ENCODE peak calls at places on chromosomes 7 and 10, in five cellular contexts. One of them, this sample, is unnamed.

GRCh38 chr10:103605359-103606156 is 112.1 kb downstream of the NEURL1 start:
- DNase-seq in tibial nerve: peak
- DNase-seq in cardiac muscle cell: no peak
- DNase-seq in A549: peak
- DNase-seq in Peyer's patch: peak
- DNase-seq in this sample: no peak

GRCh38 chr7:70612811-70613210 is 519.1 kb upstream of the GALNT17 start:
- DNase-seq in tibial nerve: no peak
- DNase-seq in cardiac muscle cell: no peak
- DNase-seq in A549: no peak
- DNase-seq in Peyer's patch: no peak
- DNase-seq in this sample: no peak

GRCh38 chr7:1558841-1559625 is 3.0 kb upstream of the TMEM184A start:
- DNase-seq in tibial nerve: no peak
- DNase-seq in cardiac muscle cell: no peak
- DNase-seq in A549: no peak
- DNase-seq in Peyer's patch: no peak
- DNase-seq in this sample: peak

GRCh38 chr7:82442492-82443043 is 1.0 kb downstream of the CACNA2D1 start:
- DNase-seq in tibial nerve: no peak
- DNase-seq in cardiac muscle cell: peak
- DNase-seq in A549: peak
- DNase-seq in Peyer's patch: no peak
- DNase-seq in this sample: peak

GRCh38 chr10:75352650-75353049 is 48.9 kb downstream of the ZNF503 start:
- DNase-seq in tibial nerve: no peak
- DNase-seq in cardiac muscle cell: no peak
- DNase-seq in A549: no peak
- DNase-seq in Peyer's patch: peak
- DNase-seq in this sample: no peak

GRCh38 chr7:22786290-22786932 is 36.2 kb downstream of the TOMM7 start:
- DNase-seq in tibial nerve: no peak
- DNase-seq in cardiac muscle cell: no peak
- DNase-seq in A549: peak
- DNase-seq in Peyer's patch: no peak
- DNase-seq in this sample: no peak

GRCh38 chr7:23469150-23469960 is 936 bp downstream of the IGF2BP3 start:
- DNase-seq in tibial nerve: no peak
- DNase-seq in cardiac muscle cell: peak
- DNase-seq in A549: peak
- DNase-seq in Peyer's patch: no peak
- DNase-seq in this sample: no peak

GRCh38 chr10:16717617-16718395 is 99.4 kb downstream of the RSU1 start:
- DNase-seq in tibial nerve: no peak
- DNase-seq in cardiac muscle cell: no peak
- DNase-seq in A549: no peak
- DNase-seq in Peyer's patch: no peak
- DNase-seq in this sample: no peak

GRCh38 chr10:60975716-60976115 is 31.7 kb upstream of the RHOBTB1 start:
- DNase-seq in tibial nerve: no peak
- DNase-seq in cardiac muscle cell: no peak
- DNase-seq in A549: no peak
- DNase-seq in Peyer's patch: no peak
- DNase-seq in this sample: no peak

GRCh38 chr10:10865913-10866312 is 151.8 kb upstream of the CELF2 start:
- DNase-seq in tibial nerve: no peak
- DNase-seq in cardiac muscle cell: no peak
- DNase-seq in A549: no peak
- DNase-seq in Peyer's patch: no peak
- DNase-seq in this sample: no peak

GRCh38 chr7:117273325-117274292 is 49.2 kb downstream of the WNT2 start:
- DNase-seq in tibial nerve: no peak
- DNase-seq in cardiac muscle cell: peak
- DNase-seq in A549: no peak
- DNase-seq in Peyer's patch: no peak
- DNase-seq in this sample: no peak

GRCh38 chr10:4676566-4676965 is 149.4 kb upstream of the AKR1E2 start:
- DNase-seq in tibial nerve: no peak
- DNase-seq in cardiac muscle cell: no peak
- DNase-seq in A549: no peak
- DNase-seq in Peyer's patch: no peak
- DNase-seq in this sample: no peak

GRCh38 chr7:43750016-43750887 is 8.2 kb upstream of the BLVRA start:
- DNase-seq in tibial nerve: no peak
- DNase-seq in cardiac muscle cell: no peak
- DNase-seq in A549: no peak
- DNase-seq in Peyer's patch: no peak
- DNase-seq in this sample: no peak

GRCh38 chr10:47353351-47353750 is 5.2 kb downstream of the RBP3 start:
- DNase-seq in tibial nerve: no peak
- DNase-seq in cardiac muscle cell: no peak
- DNase-seq in A549: no peak
- DNase-seq in Peyer's patch: no peak
- DNase-seq in this sample: peak

GRCh38 chr7:44549457-44549856 is 8.3 kb upstream of the NPC1L1 start:
- DNase-seq in tibial nerve: no peak
- DNase-seq in cardiac muscle cell: no peak
- DNase-seq in A549: no peak
- DNase-seq in Peyer's patch: no peak
- DNase-seq in this sample: no peak

GRCh38 chr10:1358860-1359598 is 302.8 kb downstream of the WDR37 start:
- DNase-seq in tibial nerve: no peak
- DNase-seq in cardiac muscle cell: no peak
- DNase-seq in A549: no peak
- DNase-seq in Peyer's patch: no peak
- DNase-seq in this sample: no peak

GRCh38 chr7:10940748-10941358 is 32.8 kb upstream of the PHF14 start:
- DNase-seq in tibial nerve: no peak
- DNase-seq in cardiac muscle cell: no peak
- DNase-seq in A549: no peak
- DNase-seq in Peyer's patch: peak
- DNase-seq in this sample: no peak

GRCh38 chr10:74748632-74749031 is 77.8 kb upstream of the KAT6B start:
- DNase-seq in tibial nerve: no peak
- DNase-seq in cardiac muscle cell: no peak
- DNase-seq in A549: no peak
- DNase-seq in Peyer's patch: no peak
- DNase-seq in this sample: no peak

GRCh38 chr10:93462881-93463280 is 19.3 kb downstream of the MYOF start:
- DNase-seq in tibial nerve: no peak
- DNase-seq in cardiac muscle cell: no peak
- DNase-seq in A549: peak
- DNase-seq in Peyer's patch: no peak
- DNase-seq in this sample: no peak

DNA sequence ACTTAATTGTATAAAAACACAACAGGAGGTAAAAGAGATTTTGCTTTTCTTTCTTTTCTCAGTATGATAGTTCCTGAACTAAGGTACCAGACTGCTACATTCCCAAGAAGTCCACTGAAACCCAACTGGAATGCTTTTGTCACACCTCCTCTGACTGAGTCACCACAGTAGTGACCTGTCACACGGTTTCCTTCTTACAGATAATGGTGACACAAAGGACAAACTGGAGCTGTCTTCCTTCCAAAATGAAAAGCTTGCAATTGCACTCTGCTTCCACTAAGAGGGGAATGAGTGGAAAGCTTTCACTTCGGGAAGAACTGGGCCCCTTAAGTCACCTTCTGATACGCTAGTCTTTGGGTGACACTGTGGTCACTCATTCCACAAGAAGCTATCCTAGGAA is 122.2 kb downstream of the KMT2E start:
- DNase-seq in tibial nerve: no peak
- DNase-seq in cardiac muscle cell: peak
- DNase-seq in A549: no peak
- DNase-seq in Peyer's patch: no peak
- DNase-seq in this sample: no peak
- TF ChIP-seq CTCF in tibial nerve: no peak
- TF ChIP-seq CTCF in cardiac muscle cell: peak
- TF ChIP-seq CTCF in A549: no peak
- TF ChIP-seq CTCF in Peyer's patch: no peak
- TF ChIP-seq CTCF in this sample: no peak

GRCh38 chr7:50261593-50261992 is 42.9 kb upstream of the IKZF1 start:
- DNase-seq in tibial nerve: no peak
- DNase-seq in cardiac muscle cell: no peak
- DNase-seq in A549: no peak
- DNase-seq in Peyer's patch: no peak
- DNase-seq in this sample: no peak
- H3K27ac ChIP-seq in tibial nerve: no peak
- H3K27ac ChIP-seq in cardiac muscle cell: no peak
- H3K27ac ChIP-seq in A549: no peak
- H3K27ac ChIP-seq in Peyer's patch: peak
- H3K27ac ChIP-seq in this sample: no peak

DNA sequence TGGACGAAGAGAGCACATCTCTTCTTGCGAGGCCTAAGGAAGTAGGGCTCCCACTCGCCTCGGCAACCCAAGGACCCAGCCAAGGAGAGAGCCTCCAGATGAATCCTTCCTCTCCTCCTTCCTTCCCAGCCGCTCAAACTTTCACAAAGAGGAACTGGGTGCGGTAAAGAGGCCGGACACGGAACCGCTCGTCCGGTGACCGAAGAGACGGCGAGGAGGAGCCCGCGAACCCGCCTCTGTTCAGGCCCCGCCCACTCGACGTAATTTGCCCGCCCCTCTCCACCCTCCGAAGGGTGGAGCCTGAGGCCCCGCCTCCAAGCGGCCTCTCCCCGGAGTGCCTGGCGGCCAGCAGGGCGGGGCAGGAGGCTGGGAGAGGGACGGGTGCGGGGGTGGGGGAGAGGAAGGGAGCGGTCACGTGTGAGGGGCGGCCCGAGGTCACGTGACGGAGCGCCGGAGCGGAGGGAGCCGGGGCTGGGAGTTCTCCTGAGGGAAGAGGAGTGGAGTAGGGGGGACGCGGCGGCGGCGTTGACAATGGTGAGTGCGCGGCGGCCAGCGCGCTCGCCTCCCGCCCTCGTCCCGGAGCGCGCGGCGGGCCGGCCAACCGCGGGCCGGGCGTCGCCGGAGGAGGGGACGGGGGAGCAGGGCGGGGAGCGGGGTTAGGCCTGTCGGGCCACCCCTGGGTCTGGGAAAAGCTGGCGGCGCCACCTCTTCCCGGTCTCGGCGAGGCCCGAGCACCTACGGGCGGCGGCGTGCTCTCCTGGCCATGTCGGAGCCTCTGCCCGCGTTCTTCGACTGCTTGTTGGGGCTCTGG is at the start of gene VPS26A:
- DNase-seq in tibial nerve: peak
- DNase-seq in cardiac muscle cell: peak
- DNase-seq in A549: peak
- DNase-seq in Peyer's patch: peak
- DNase-seq in this sample: peak
- TF ChIP-seq CTCF in tibial nerve: peak
- TF ChIP-seq CTCF in cardiac muscle cell: no peak
- TF ChIP-seq CTCF in A549: peak
- TF ChIP-seq CTCF in Peyer's patch: no peak
- TF ChIP-seq CTCF in this sample: peak

DNA sequence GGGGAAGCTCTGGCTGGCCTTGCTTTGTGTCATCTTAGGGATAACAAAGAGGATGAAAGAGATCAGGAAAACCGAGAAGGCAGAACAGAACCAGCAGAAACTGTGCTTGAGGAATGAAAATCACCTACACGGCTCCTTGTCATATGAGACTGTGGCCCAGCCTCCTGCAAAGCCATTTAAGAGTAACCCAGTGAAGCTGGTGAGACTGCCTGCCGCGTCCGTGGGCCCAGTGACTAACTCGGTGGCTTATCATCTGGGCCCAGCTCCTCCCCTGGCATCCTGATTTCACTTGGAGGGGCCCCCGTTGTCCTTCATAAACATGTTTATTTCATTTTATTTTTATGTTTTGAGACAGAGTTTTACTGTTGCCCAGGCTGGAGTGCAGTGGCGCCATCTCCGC is 30.7 kb downstream of the HTRA1 start:
- DNase-seq in tibial nerve: no peak
- DNase-seq in cardiac muscle cell: no peak
- DNase-seq in A549: no peak
- DNase-seq in Peyer's patch: no peak
- DNase-seq in this sample: no peak
- H3K27ac ChIP-seq in tibial nerve: peak
- H3K27ac ChIP-seq in cardiac muscle cell: no peak
- H3K27ac ChIP-seq in A549: no peak
- H3K27ac ChIP-seq in Peyer's patch: no peak
- H3K27ac ChIP-seq in this sample: no peak

GRCh38 chr7:73345538-73345937 is 17.6 kb downstream of the FKBP6 start:
- DNase-seq in tibial nerve: no peak
- DNase-seq in cardiac muscle cell: no peak
- DNase-seq in A549: no peak
- DNase-seq in Peyer's patch: no peak
- DNase-seq in this sample: no peak

GRCh38 chr7:73343671-73344380 is 15.9 kb downstream of the FKBP6 start:
- DNase-seq in tibial nerve: no peak
- DNase-seq in cardiac muscle cell: no peak
- DNase-seq in A549: no peak
- DNase-seq in Peyer's patch: no peak
- DNase-seq in this sample: no peak

GRCh38 chr7:73341877-73342276 is 13.9 kb downstream of the FKBP6 start:
- DNase-seq in tibial nerve: no peak
- DNase-seq in cardiac muscle cell: no peak
- DNase-seq in A549: peak
- DNase-seq in Peyer's patch: no peak
- DNase-seq in this sample: no peak

GRCh38 chr7:73340514-73340913 is 12.6 kb downstream of the FKBP6 start:
- DNase-seq in tibial nerve: no peak
- DNase-seq in cardiac muscle cell: no peak
- DNase-seq in A549: no peak
- DNase-seq in Peyer's patch: no peak
- DNase-seq in this sample: no peak

GRCh38 chr7:73342645-73343044 is 14.7 kb downstream of the FKBP6 start:
- DNase-seq in tibial nerve: peak
- DNase-seq in cardiac muscle cell: peak
- DNase-seq in A549: peak
- DNase-seq in Peyer's patch: no peak
- DNase-seq in this sample: no peak
- TF ChIP-seq CTCF in tibial nerve: peak
- TF ChIP-seq CTCF in cardiac muscle cell: peak
- TF ChIP-seq CTCF in A549: peak
- TF ChIP-seq CTCF in Peyer's patch: no peak
- TF ChIP-seq CTCF in this sample: peak

GRCh38 chr10:89916481-89916880 is 215.1 kb downstream of the KIF20B start:
- DNase-seq in tibial nerve: no peak
- DNase-seq in cardiac muscle cell: no peak
- DNase-seq in A549: no peak
- DNase-seq in Peyer's patch: no peak
- DNase-seq in this sample: no peak

GRCh38 chr10:89926736-89927135 is 225.3 kb downstream of the KIF20B start:
- DNase-seq in tibial nerve: no peak
- DNase-seq in cardiac muscle cell: no peak
- DNase-seq in A549: no peak
- DNase-seq in Peyer's patch: no peak
- DNase-seq in this sample: no peak

GRCh38 chr10:89923661-89924060 is 222.3 kb downstream of the KIF20B start:
- DNase-seq in tibial nerve: no peak
- DNase-seq in cardiac muscle cell: no peak
- DNase-seq in A549: no peak
- DNase-seq in Peyer's patch: no peak
- DNase-seq in this sample: no peak

GRCh38 chr10:89915970-89916369 is 214.6 kb downstream of the KIF20B start:
- DNase-seq in tibial nerve: no peak
- DNase-seq in cardiac muscle cell: no peak
- DNase-seq in A549: no peak
- DNase-seq in Peyer's patch: no peak
- DNase-seq in this sample: no peak

GRCh38 chr10:89921422-89921821 is 220.0 kb downstream of the KIF20B start:
- DNase-seq in tibial nerve: no peak
- DNase-seq in cardiac muscle cell: no peak
- DNase-seq in A549: peak
- DNase-seq in Peyer's patch: no peak
- DNase-seq in this sample: no peak
- H3K27ac ChIP-seq in tibial nerve: no peak
- H3K27ac ChIP-seq in cardiac muscle cell: no peak
- H3K27ac ChIP-seq in A549: no peak
- H3K27ac ChIP-seq in Peyer's patch: no peak
- H3K27ac ChIP-seq in this sample: no peak